ENCODE peak calls at places on chromosomes 3 and 15, in eight cellular contexts. One of them, this sample, is unnamed. For H3K9me3, the result is how much of the 10 kb centered on the place peaks cover.

GRCh38 chr3:106413683-106414082 is 544.9 kb upstream of the CBLB start:
- DNase-seq in right lobe of liver: no peak
- DNase-seq in A549: no peak
- DNase-seq in thoracic aorta: no peak
- DNase-seq in CD8-positive, alpha-beta T cell: no peak
- DNase-seq in neuronal stem cell: no peak
- DNase-seq in psoas muscle: no peak
- DNase-seq in A673: no peak
- DNase-seq in this sample: no peak

GRCh38 chr15:59691194-59691805 is 2.2 kb upstream of the BNIP2 start:
- DNase-seq in right lobe of liver: no peak
- DNase-seq in A549: peak
- DNase-seq in thoracic aorta: no peak
- DNase-seq in CD8-positive, alpha-beta T cell: peak
- DNase-seq in neuronal stem cell: no peak
- DNase-seq in psoas muscle: no peak
- DNase-seq in A673: peak
- DNase-seq in this sample: no peak

GRCh38 chr15:67100808-67101581 is 35.6 kb downstream of the SMAD3 start:
- DNase-seq in right lobe of liver: no peak
- DNase-seq in A549: no peak
- DNase-seq in thoracic aorta: no peak
- DNase-seq in CD8-positive, alpha-beta T cell: no peak
- DNase-seq in neuronal stem cell: no peak
- DNase-seq in psoas muscle: no peak
- DNase-seq in A673: no peak
- DNase-seq in this sample: peak

GRCh38 chr3:123186695-123187094 is 15.0 kb upstream of the SEC22A start:
- DNase-seq in right lobe of liver: no peak
- DNase-seq in A549: no peak
- DNase-seq in thoracic aorta: no peak
- DNase-seq in CD8-positive, alpha-beta T cell: no peak
- DNase-seq in neuronal stem cell: no peak
- DNase-seq in psoas muscle: no peak
- DNase-seq in A673: no peak
- DNase-seq in this sample: no peak

GRCh38 chr3:83003917-83004316 is 1242.5 kb upstream of the GBE1 start:
- DNase-seq in right lobe of liver: no peak
- DNase-seq in A549: no peak
- DNase-seq in thoracic aorta: no peak
- DNase-seq in CD8-positive, alpha-beta T cell: no peak
- DNase-seq in neuronal stem cell: no peak
- DNase-seq in psoas muscle: no peak
- DNase-seq in A673: no peak
- DNase-seq in this sample: no peak

GRCh38 chr3:181727122-181728036 is 15.7 kb downstream of the SOX2 start:
- DNase-seq in right lobe of liver: no peak
- DNase-seq in A549: no peak
- DNase-seq in thoracic aorta: no peak
- DNase-seq in CD8-positive, alpha-beta T cell: no peak
- DNase-seq in neuronal stem cell: no peak
- DNase-seq in psoas muscle: no peak
- DNase-seq in A673: no peak
- DNase-seq in this sample: no peak

GRCh38 chr3:194194051-194194756 is 58.3 kb downstream of the HES1 start:
- DNase-seq in right lobe of liver: no peak
- DNase-seq in A549: no peak
- DNase-seq in thoracic aorta: no peak
- DNase-seq in CD8-positive, alpha-beta T cell: no peak
- DNase-seq in neuronal stem cell: no peak
- DNase-seq in psoas muscle: no peak
- DNase-seq in A673: no peak
- DNase-seq in this sample: peak

GRCh38 chr15:58015565-58015964 is 49.9 kb downstream of the ALDH1A2 start:
- DNase-seq in right lobe of liver: no peak
- DNase-seq in A549: no peak
- DNase-seq in thoracic aorta: no peak
- DNase-seq in CD8-positive, alpha-beta T cell: no peak
- DNase-seq in neuronal stem cell: no peak
- DNase-seq in psoas muscle: no peak
- DNase-seq in A673: no peak
- DNase-seq in this sample: no peak

GRCh38 chr15:28913171-28913765 is 27.5 kb downstream of the APBA2 start:
- DNase-seq in right lobe of liver: peak
- DNase-seq in A549: peak
- DNase-seq in thoracic aorta: no peak
- DNase-seq in CD8-positive, alpha-beta T cell: no peak
- DNase-seq in neuronal stem cell: no peak
- DNase-seq in psoas muscle: no peak
- DNase-seq in A673: no peak
- DNase-seq in this sample: no peak

GRCh38 chr3:186084264-186084663 is 24.6 kb downstream of the ETV5 start:
- DNase-seq in right lobe of liver: no peak
- DNase-seq in A549: no peak
- DNase-seq in thoracic aorta: no peak
- DNase-seq in CD8-positive, alpha-beta T cell: no peak
- DNase-seq in neuronal stem cell: no peak
- DNase-seq in psoas muscle: no peak
- DNase-seq in A673: no peak
- DNase-seq in this sample: no peak

GRCh38 chr15:56017920-56018319 is 24.5 kb upstream of the NEDD4 start:
- DNase-seq in right lobe of liver: no peak
- DNase-seq in A549: no peak
- DNase-seq in thoracic aorta: no peak
- DNase-seq in CD8-positive, alpha-beta T cell: no peak
- DNase-seq in neuronal stem cell: no peak
- DNase-seq in psoas muscle: no peak
- DNase-seq in A673: no peak
- DNase-seq in this sample: no peak

GRCh38 chr15:47717036-47717611 is at the start of gene SEMA6D:
- DNase-seq in right lobe of liver: peak
- DNase-seq in A549: peak
- DNase-seq in thoracic aorta: no peak
- DNase-seq in CD8-positive, alpha-beta T cell: no peak
- DNase-seq in neuronal stem cell: peak
- DNase-seq in psoas muscle: peak
- DNase-seq in A673: peak
- DNase-seq in this sample: no peak

GRCh38 chr3:60932170-60932569 is 319.1 kb downstream of the FHIT start:
- DNase-seq in right lobe of liver: no peak
- DNase-seq in A549: no peak
- DNase-seq in thoracic aorta: no peak
- DNase-seq in CD8-positive, alpha-beta T cell: no peak
- DNase-seq in neuronal stem cell: no peak
- DNase-seq in psoas muscle: no peak
- DNase-seq in A673: no peak
- DNase-seq in this sample: no peak

GRCh38 chr3:70981252-70981933 is 602.1 kb downstream of the FOXP1 start:
- DNase-seq in right lobe of liver: no peak
- DNase-seq in A549: no peak
- DNase-seq in thoracic aorta: no peak
- DNase-seq in CD8-positive, alpha-beta T cell: no peak
- DNase-seq in neuronal stem cell: peak
- DNase-seq in psoas muscle: no peak
- DNase-seq in A673: peak
- DNase-seq in this sample: no peak

GRCh38 chr3:52526151-52526561 is 7.5 kb downstream of the NT5DC2 start:
- DNase-seq in right lobe of liver: no peak
- DNase-seq in A549: no peak
- DNase-seq in thoracic aorta: no peak
- DNase-seq in CD8-positive, alpha-beta T cell: no peak
- DNase-seq in neuronal stem cell: no peak
- DNase-seq in psoas muscle: peak
- DNase-seq in A673: no peak
- DNase-seq in this sample: no peak

GRCh38 chr3:124316034-124316287 is 324.0 kb upstream of the ROPN1 start:
- DNase-seq in right lobe of liver: no peak
- DNase-seq in A549: no peak
- DNase-seq in thoracic aorta: no peak
- DNase-seq in CD8-positive, alpha-beta T cell: no peak
- DNase-seq in neuronal stem cell: no peak
- DNase-seq in psoas muscle: no peak
- DNase-seq in A673: no peak
- DNase-seq in this sample: no peak

GRCh38 chr15:58545307-58546065 is 113.7 kb downstream of the LIPC start:
- DNase-seq in right lobe of liver: peak
- DNase-seq in A549: no peak
- DNase-seq in thoracic aorta: no peak
- DNase-seq in CD8-positive, alpha-beta T cell: no peak
- DNase-seq in neuronal stem cell: no peak
- DNase-seq in psoas muscle: no peak
- DNase-seq in A673: no peak
- DNase-seq in this sample: no peak

GRCh38 chr3:178492496-178492895 is 43.7 kb upstream of the KCNMB2 start:
- DNase-seq in right lobe of liver: no peak
- DNase-seq in A549: no peak
- DNase-seq in thoracic aorta: no peak
- DNase-seq in CD8-positive, alpha-beta T cell: no peak
- DNase-seq in neuronal stem cell: no peak
- DNase-seq in psoas muscle: no peak
- DNase-seq in A673: peak
- DNase-seq in this sample: no peak

GRCh38 chr3:178498866-178499265 is 37.4 kb upstream of the KCNMB2 start:
- DNase-seq in right lobe of liver: no peak
- DNase-seq in A549: no peak
- DNase-seq in thoracic aorta: no peak
- DNase-seq in CD8-positive, alpha-beta T cell: no peak
- DNase-seq in neuronal stem cell: no peak
- DNase-seq in psoas muscle: no peak
- DNase-seq in A673: peak
- DNase-seq in this sample: no peak

GRCh38 chr3:178494376-178494775 is 41.9 kb upstream of the KCNMB2 start:
- DNase-seq in right lobe of liver: no peak
- DNase-seq in A549: no peak
- DNase-seq in thoracic aorta: no peak
- DNase-seq in CD8-positive, alpha-beta T cell: no peak
- DNase-seq in neuronal stem cell: no peak
- DNase-seq in psoas muscle: no peak
- DNase-seq in A673: no peak
- DNase-seq in this sample: no peak

GRCh38 chr3:178500631-178501030 is 35.6 kb upstream of the KCNMB2 start:
- DNase-seq in right lobe of liver: no peak
- DNase-seq in A549: no peak
- DNase-seq in thoracic aorta: no peak
- DNase-seq in CD8-positive, alpha-beta T cell: no peak
- DNase-seq in neuronal stem cell: no peak
- DNase-seq in psoas muscle: no peak
- DNase-seq in A673: no peak
- DNase-seq in this sample: no peak

DNA sequence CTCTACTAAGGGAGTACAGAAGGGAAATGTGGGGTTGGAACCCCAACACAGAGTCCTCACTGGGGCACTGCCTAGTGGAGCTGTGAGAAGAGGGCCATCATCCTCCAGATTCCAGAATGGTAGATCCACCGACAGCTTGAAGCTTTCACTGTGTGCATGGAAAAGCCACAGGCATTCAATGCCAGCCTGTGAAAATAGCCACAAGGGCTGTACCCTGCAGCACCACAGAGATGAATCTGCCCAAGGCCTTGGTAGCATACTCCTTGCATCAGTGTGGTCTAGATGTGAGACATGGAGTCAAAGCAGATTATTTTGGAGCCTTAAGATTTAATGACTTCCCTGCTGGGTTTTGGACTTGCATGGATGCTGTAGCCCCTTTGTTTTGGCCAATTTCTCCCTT is 39.3 kb upstream of the KCNMB2 start:
- DNase-seq in right lobe of liver: no peak
- DNase-seq in A549: no peak
- DNase-seq in thoracic aorta: no peak
- DNase-seq in CD8-positive, alpha-beta T cell: no peak
- DNase-seq in neuronal stem cell: no peak
- DNase-seq in psoas muscle: no peak
- DNase-seq in A673: no peak
- DNase-seq in this sample: no peak
- H3K9me3 ChIP-seq in right lobe of liver: under half
- H3K9me3 ChIP-seq in A549: under half
- H3K9me3 ChIP-seq in thoracic aorta: under half
- H3K9me3 ChIP-seq in CD8-positive, alpha-beta T cell: under half
- H3K9me3 ChIP-seq in neuronal stem cell: under half
- H3K9me3 ChIP-seq in psoas muscle: under half
- H3K9me3 ChIP-seq in A673: under half
- H3K9me3 ChIP-seq in this sample: under half

GRCh38 chr15:26640601-26641000 is 132.3 kb downstream of the GABRB3 start:
- DNase-seq in right lobe of liver: no peak
- DNase-seq in A549: no peak
- DNase-seq in thoracic aorta: no peak
- DNase-seq in CD8-positive, alpha-beta T cell: no peak
- DNase-seq in neuronal stem cell: no peak
- DNase-seq in psoas muscle: no peak
- DNase-seq in A673: no peak
- DNase-seq in this sample: no peak
- H3K9me3 ChIP-seq in right lobe of liver: under half
- H3K9me3 ChIP-seq in A549: under half
- H3K9me3 ChIP-seq in thoracic aorta: under half
- H3K9me3 ChIP-seq in CD8-positive, alpha-beta T cell: under half
- H3K9me3 ChIP-seq in neuronal stem cell: under half
- H3K9me3 ChIP-seq in psoas muscle: under half
- H3K9me3 ChIP-seq in A673: under half
- H3K9me3 ChIP-seq in this sample: under half

DNA sequence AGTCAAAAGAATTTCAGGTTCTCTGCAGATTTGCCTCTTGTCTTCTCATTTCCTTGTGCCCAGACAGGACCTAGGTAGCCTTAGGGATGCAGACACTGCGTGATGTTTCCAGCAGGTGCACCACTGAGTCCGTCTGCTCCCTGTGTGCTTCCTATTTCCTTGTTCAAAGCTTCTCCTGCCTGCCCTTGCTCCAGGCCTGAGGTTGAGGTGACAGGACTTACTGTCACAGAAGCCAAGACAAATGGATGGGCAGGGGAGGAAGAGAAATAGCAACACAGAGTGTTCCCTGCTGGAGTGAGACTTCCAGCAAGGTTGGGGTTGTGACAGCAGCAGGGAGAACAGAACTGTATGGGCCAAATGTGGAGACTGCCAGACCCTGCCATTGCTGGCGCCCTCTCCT is 199.4 kb downstream of the MYRIP start:
- DNase-seq in right lobe of liver: no peak
- DNase-seq in A549: no peak
- DNase-seq in thoracic aorta: no peak
- DNase-seq in CD8-positive, alpha-beta T cell: no peak
- DNase-seq in neuronal stem cell: no peak
- DNase-seq in psoas muscle: no peak
- DNase-seq in A673: no peak
- DNase-seq in this sample: no peak
- H3K9me3 ChIP-seq in right lobe of liver: under half
- H3K9me3 ChIP-seq in A549: under half
- H3K9me3 ChIP-seq in thoracic aorta: under half
- H3K9me3 ChIP-seq in CD8-positive, alpha-beta T cell: under half
- H3K9me3 ChIP-seq in neuronal stem cell: under half
- H3K9me3 ChIP-seq in psoas muscle: under half
- H3K9me3 ChIP-seq in A673: under half
- H3K9me3 ChIP-seq in this sample: under half

DNA sequence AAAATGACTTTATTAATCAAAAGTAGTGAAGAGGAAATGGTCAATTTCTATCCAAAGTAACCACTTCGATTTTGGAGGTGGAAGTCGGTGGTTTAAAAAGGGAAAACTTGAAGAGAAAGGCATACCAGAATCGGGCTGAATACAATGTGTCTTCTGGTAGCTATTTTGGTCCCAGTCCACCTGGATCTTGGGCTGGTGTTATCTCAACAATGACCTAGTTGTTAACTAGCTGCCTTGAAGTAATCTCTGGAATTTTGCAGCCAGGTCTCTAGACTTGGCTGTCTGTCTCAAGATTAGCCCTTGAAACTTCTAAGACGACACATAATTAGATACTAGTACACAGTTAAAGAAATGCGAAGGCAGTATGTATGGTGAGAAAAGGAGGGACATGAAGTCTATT is 409.8 kb downstream of the GRM7 start:
- DNase-seq in right lobe of liver: no peak
- DNase-seq in A549: no peak
- DNase-seq in thoracic aorta: no peak
- DNase-seq in CD8-positive, alpha-beta T cell: no peak
- DNase-seq in neuronal stem cell: no peak
- DNase-seq in psoas muscle: no peak
- DNase-seq in A673: no peak
- DNase-seq in this sample: no peak
- H3K9me3 ChIP-seq in right lobe of liver: under half
- H3K9me3 ChIP-seq in A549: under half
- H3K9me3 ChIP-seq in thoracic aorta: under half
- H3K9me3 ChIP-seq in CD8-positive, alpha-beta T cell: under half
- H3K9me3 ChIP-seq in neuronal stem cell: under half
- H3K9me3 ChIP-seq in psoas muscle: under half
- H3K9me3 ChIP-seq in A673: under half
- H3K9me3 ChIP-seq in this sample: under half